ENCODE peak calls at places on chromosomes 12 and 14, in eight cellular contexts. R, L, Z, Y, J, W, P and T are unnamed samples.

GRCh38 chr14:65880507-65880906 is 468.0 kb downstream of the FUT8 start:
- DNase-seq in R (no peak), L (no peak), Z (no peak), Y (no peak), J (no peak), W (no peak), P (no peak), T (no peak)

GRCh38 chr14:73645248-73645610 is 443 bp downstream of the DNAL1 start:
- DNase-seq in R (no peak), L (no peak), Z (no peak), Y (no peak), J (no peak), W (no peak), P (no peak), T (no peak)

GRCh38 chr12:60191676-60192359 is 596.0 kb downstream of the SLC16A7 start:
- DNase-seq in R (no peak), L (no peak), Z (no peak), Y (no peak), J (no peak), W (no peak), P (no peak), T (no peak)

GRCh38 chr12:131340616-131341210 is 370.2 kb upstream of the SFSWAP start:
- DNase-seq in R (no peak), L (no peak), Z (no peak), Y (no peak), J (no peak), W (no peak), P (no peak), T (no peak)

GRCh38 chr14:22002860-22003284 is 329.3 kb upstream of the OR4E1 start:
- DNase-seq in R (no peak), L (peak; percentile 12), Z (no peak), Y (no peak), J (no peak), W (no peak), P (no peak), T (peak; percentile 22)

GRCh38 chr14:100025111-100025510 is 40.1 kb upstream of the EVL start:
- DNase-seq in R (no peak), L (peak; percentile 62), Z (no peak), Y (peak; percentile 40), J (peak; percentile 56), W (no peak), P (no peak), T (peak; percentile 17)

GRCh38 chr14:37695836-37696235 is 100.4 kb downstream of the TTC6 start:
- DNase-seq in R (no peak), L (no peak), Z (no peak), Y (no peak), J (no peak), W (no peak), P (no peak), T (no peak)

GRCh38 chr12:31605531-31605930 is 14.6 kb upstream of the DENND5B start:
- DNase-seq in R (no peak), L (no peak), Z (no peak), Y (no peak), J (no peak), W (no peak), P (no peak), T (no peak)

GRCh38 chr12:38543151-38543550 is 226.6 kb downstream of the ALG10B start:
- DNase-seq in R (no peak), L (no peak), Z (no peak), Y (no peak), J (no peak), W (no peak), P (no peak), T (no peak)

GRCh38 chr12:128026696-128027574 is 240.0 kb upstream of the TMEM132C start:
- DNase-seq in R (no peak), L (no peak), Z (no peak), Y (no peak), J (no peak), W (no peak), P (no peak), T (peak; percentile 66)

GRCh38 chr12:132137483-132138125 is 6.5 kb downstream of the DDX51 start:
- DNase-seq in R (no peak), L (no peak), Z (peak; percentile 59), Y (no peak), J (no peak), W (no peak), P (no peak), T (no peak)

GRCh38 chr12:124248862-124249825 is 45.7 kb upstream of the RFLNA start:
- DNase-seq in R (no peak), L (no peak), Z (no peak), Y (no peak), J (no peak), W (no peak), P (peak; percentile 11), T (no peak)

GRCh38 chr14:81990312-81990761 is 456.7 kb upstream of the SEL1L start:
- DNase-seq in R (no peak), L (peak; percentile 4), Z (no peak), Y (peak; percentile 45), J (peak; percentile 6), W (no peak), P (peak; percentile 69), T (peak; percentile 27)

GRCh38 chr12:131085125-131085815 is 131.6 kb downstream of the ADGRD1 start:
- DNase-seq in R (no peak), L (no peak), Z (peak; percentile 45), Y (peak; percentile 21), J (no peak), W (peak; percentile 3), P (no peak), T (no peak)

GRCh38 chr12:43776498-43776897 is 17.7 kb downstream of the IRAK4 start:
- DNase-seq in R (no peak), L (peak; percentile 37), Z (no peak), Y (no peak), J (peak; percentile 61), W (no peak), P (peak; percentile 8), T (no peak)

GRCh38 chr12:105399428-105400081 is 69.1 kb downstream of the C12orf75 start:
- DNase-seq in R (no peak), L (no peak), Z (no peak), Y (no peak), J (no peak), W (no peak), P (no peak), T (peak; percentile 33)

GRCh38 chr12:27896419-27896990 is 76.0 kb downstream of the PTHLH start:
- DNase-seq in R (no peak), L (no peak), Z (no peak), Y (no peak), J (no peak), W (no peak), P (no peak), T (no peak)
- TF ChIP-seq EP300 in R (no peak), L (no peak), Z (no peak), Y (no peak), J (no peak), W (no peak), P (no peak), T (no peak)

DNA sequence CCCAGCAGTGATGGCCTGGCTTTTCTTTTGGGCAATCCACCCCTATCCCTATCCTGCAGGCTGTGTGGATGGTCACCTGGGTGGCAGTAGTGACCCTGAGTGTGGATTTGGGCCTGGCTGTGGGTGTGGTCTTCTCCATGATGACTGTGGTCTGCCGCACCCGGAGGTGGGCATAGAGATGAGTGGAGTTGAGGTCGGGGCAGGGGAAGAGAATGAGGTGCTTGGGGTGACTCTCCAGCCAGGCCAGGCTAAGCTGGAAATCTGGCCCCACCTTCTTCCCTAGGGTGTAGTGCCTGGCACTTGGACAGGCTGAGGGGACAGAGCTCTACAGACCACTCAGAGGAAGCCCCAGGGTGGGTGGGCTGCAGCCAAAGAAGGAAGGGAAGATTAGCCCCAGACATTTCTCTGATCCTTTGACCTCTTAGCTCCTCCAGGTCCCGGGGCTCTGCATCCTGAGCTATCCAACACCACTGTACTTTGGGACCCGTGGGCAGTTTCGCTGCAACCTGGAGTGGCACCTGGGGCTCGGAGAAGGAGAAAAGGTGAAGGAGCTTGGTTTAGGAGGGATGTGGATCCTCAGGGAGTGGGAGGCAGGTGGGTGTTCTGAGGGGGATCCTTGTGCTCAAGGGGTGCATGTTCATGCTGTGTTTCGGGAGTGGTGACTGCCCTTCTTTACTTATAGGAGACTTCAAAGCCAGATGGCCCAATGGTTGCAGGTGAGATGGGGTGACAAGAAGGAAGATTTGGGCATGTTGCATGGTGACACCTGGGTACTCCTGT is 8.4 kb downstream of the B4GALNT1 start:
- DNase-seq in R (peak; percentile 34), L (no peak), Z (peak; percentile 37), Y (no peak), J (no peak), W (no peak), P (no peak), T (no peak)
- H3K27me3 ChIP-seq in R (no peaks in the 10 kb centered on the region), L (no peaks in the 10 kb centered on the region), Z (peaks cover 94% of the 10 kb centered on the region), Y (peaks cover 88% of the 10 kb centered on the region), J (no peaks in the 10 kb centered on the region), W (no peaks in the 10 kb centered on the region), P (no peaks in the 10 kb centered on the region), T (peaks cover 98% of the 10 kb centered on the region)

DNA sequence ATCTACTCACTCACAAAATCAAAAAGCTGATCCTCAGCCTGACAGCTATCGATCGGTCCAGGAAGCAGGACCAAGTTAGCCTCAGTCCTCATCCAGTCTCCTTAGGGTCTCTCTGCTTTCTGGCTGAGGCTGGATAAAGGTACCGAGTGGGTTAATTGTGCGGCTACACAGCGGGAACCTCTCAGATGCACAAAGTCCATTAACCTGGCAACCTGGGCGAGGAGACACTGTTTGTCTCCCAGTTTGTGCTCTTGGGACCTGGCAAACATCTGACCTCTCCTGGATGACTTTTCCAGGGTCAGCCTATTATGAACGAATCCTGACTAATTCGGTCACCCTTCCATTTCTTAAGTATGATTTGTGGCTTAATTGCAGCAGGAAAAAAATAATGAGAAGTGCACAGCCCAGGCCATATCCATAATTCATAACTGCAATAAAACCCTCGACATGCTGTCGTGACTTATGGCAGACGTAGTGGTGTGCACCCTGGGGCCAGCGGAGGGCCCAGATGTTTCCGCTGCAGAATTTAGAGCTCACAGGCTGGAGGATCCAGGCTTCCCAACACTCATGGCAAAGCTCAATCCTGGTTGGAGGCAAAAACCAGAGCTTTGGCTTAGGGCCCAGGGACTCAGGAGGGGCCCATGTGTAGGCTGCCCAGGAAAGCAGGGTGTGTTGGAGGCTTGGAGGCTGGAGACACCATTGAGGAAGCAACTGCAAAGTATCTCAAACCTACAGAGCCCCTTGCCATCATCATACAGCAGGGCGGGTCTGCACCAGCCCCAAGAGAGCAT is 68.5 kb downstream of the SERPINA3 start:
- DNase-seq in R (peak; percentile 41), L (no peak), Z (peak; percentile 40), Y (no peak), J (no peak), W (no peak), P (no peak), T (no peak)
- TF ChIP-seq EP300 in R (no peak), L (no peak), Z (no peak), Y (no peak), J (no peak), W (no peak), P (no peak), T (no peak)

DNA sequence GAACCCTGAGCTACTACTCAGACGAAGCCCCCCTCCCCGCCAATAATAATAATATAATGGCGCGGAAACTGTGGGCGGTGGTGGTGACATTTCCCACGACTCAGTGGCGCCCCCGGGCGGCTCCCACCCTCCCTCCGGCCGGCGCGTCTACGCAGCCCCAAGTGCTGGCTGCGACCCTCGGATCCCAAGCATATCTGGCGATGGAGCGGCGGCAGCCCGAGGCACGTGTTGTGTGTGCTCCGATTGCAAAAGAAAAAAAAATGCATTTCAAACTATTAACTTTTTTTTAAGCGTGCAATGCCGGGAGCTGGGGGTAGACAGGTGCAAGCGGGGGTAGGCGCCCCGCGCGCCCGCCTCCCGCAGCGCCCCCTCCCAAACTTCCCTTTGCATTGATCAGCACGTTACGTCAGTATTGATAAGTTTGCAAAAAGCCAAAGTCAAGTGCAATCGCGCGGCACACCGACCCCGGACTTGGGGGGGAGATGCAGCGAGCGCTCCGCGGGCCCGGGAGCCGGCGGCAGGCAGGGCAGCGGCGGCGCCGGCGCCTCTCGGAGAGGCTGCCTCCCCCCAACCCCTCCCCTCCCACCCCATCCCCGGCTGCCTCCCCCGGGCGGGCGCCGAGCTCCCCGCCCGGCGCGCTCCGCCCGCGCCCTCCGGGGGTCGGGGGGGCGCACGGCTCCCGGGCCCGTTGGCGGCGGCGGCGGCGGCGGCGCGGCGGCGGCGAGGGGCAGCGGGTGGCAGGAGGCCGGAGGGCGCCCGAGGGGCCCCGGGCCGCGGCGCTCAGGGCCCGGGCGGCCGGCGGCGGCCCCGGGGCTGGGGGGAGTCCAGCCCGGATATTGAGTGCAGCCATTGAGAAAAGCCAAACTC is 113.1 kb upstream of the MYL2 start:
- DNase-seq in R (no peak), L (no peak), Z (no peak), Y (no peak), J (peak; percentile 85), W (no peak), P (no peak), T (no peak)
- H3K27me3 ChIP-seq in R (peaks cover 33% of the 10 kb centered on the region), L (peaks cover 41% of the 10 kb centered on the region), Z (peaks cover 99% of the 10 kb centered on the region), Y (peaks cover 71% of the 10 kb centered on the region), J (peaks cover 43% of the 10 kb centered on the region), W (no peaks in the 10 kb centered on the region), P (no peaks in the 10 kb centered on the region), T (peaks cover 97% of the 10 kb centered on the region)